ENCODE peak calls at places on chromosome 9, in five cellular contexts. I is SJSA1; V is IMR-90; E is CD8-positive, alpha-beta memory T cell; A is colonic mucosa. O is an unnamed sample. For H3K4me1, the result is how much of the 10 kb centered on the place peaks cover.

GRCh38 chr9:134331186-134332025 is 5.2 kb downstream of the RXRA start:
- DNase-seq in I (no peak), V (no peak), E (no peak), A (no peak), O (no peak)

GRCh38 chr9:132168347-132168746 is 6.5 kb downstream of the NTNG2 start:
- DNase-seq in I (no peak), V (peak), E (no peak), A (no peak), O (no peak)

GRCh38 chr9:94949330-94949729 is 222.8 kb downstream of the AOPEP start:
- DNase-seq in I (no peak), V (no peak), E (no peak), A (no peak), O (no peak)

GRCh38 chr9:94853887-94854286 is 127.4 kb downstream of the AOPEP start:
- DNase-seq in I (no peak), V (peak), E (no peak), A (no peak), O (no peak)

GRCh38 chr9:3992924-3993323 is 306.9 kb downstream of the GLIS3 start:
- DNase-seq in I (no peak), V (peak), E (no peak), A (no peak), O (no peak)

GRCh38 chr9:131747352-131747751 is 7.5 kb upstream of the RAPGEF1 start:
- DNase-seq in I (peak), V (peak), E (no peak), A (no peak), O (no peak)

GRCh38 chr9:137973829-137974416 is 96.3 kb downstream of the CACNA1B start:
- DNase-seq in I (no peak), V (no peak), E (no peak), A (no peak), O (no peak)

GRCh38 chr9:121455527-121456239 is 44.0 kb downstream of the GGTA1 start:
- DNase-seq in I (no peak), V (no peak), E (no peak), A (no peak), O (no peak)

GRCh38 chr9:94014845-94015244 is 59.7 kb upstream of the BARX1 start:
- DNase-seq in I (no peak), V (no peak), E (no peak), A (no peak), O (no peak)

GRCh38 chr9:121842612-121842978 is 191.2 kb downstream of the DAB2IP start:
- DNase-seq in I (peak), V (peak), E (no peak), A (no peak), O (no peak)

GRCh38 chr9:78806492-78807160 is 509.7 kb downstream of the PSAT1 start:
- DNase-seq in I (no peak), V (peak), E (no peak), A (no peak), O (no peak)

GRCh38 chr9:75830303-75830702 is 60.2 kb upstream of the PCSK5 start:
- DNase-seq in I (no peak), V (no peak), E (no peak), A (no peak), O (no peak)

GRCh38 chr9:126456396-126456795 is 129.8 kb downstream of the MVB12B start:
- DNase-seq in I (no peak), V (no peak), E (no peak), A (no peak), O (no peak)

GRCh38 chr9:91412895-91413294 is 10.7 kb downstream of the NFIL3 start:
- DNase-seq in I (no peak), V (no peak), E (no peak), A (no peak), O (no peak)

GRCh38 chr9:3337515-3337914 is 188.3 kb downstream of the RFX3 start:
- DNase-seq in I (no peak), V (peak), E (no peak), A (no peak), O (no peak)

GRCh38 chr9:127537792-127538191 is 74.3 kb upstream of the STXBP1 start:
- DNase-seq in I (no peak), V (no peak), E (no peak), A (no peak), O (no peak)

GRCh38 chr9:89122944-89123343 is 55.7 kb downstream of the SHC3 start:
- DNase-seq in I (no peak), V (peak), E (no peak), A (no peak), O (no peak)

GRCh38 chr9:120928720-120929389 is 2.3 kb upstream of the TRAF1 start:
- DNase-seq in I (no peak), V (no peak), E (peak), A (peak), O (no peak)

GRCh38 chr9:99822596-99823391 is 1.1 kb downstream of the NR4A3 start:
- DNase-seq in I (peak), V (peak), E (peak), A (peak), O (no peak)

GRCh38 chr9:93264338-93265125 is 80.6 kb downstream of the WNK2 start:
- DNase-seq in I (no peak), V (no peak), E (no peak), A (peak), O (no peak)

GRCh38 chr9:20558609-20559016 is 63.7 kb downstream of the MLLT3 start:
- DNase-seq in I (peak), V (peak), E (no peak), A (no peak), O (peak)

DNA sequence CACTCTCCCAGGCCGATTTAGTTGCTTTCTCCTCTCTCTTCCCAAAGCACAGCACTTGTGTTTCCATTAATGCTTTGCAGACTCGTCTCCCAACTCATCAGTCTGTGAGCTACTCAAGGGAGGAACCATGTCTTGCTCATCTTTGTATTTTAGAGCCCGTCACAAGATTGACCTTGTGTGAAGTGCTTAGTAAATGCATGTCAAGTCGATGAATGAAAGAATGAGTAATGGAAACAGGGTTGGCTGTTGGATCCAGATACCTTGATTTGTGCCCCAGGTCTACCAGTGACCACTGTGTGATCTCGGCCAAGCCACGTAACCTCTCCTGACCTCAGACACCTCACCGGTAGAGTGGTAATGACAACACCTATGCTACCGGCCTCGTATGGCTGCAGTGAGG is 99.2 kb downstream of the KLF4 start:
- DNase-seq in I (no peak), V (no peak), E (no peak), A (no peak), O (peak)
- H3K27ac ChIP-seq in I (no peak), V (no peak), E (no peak), A (no peak), O (no peak)

GRCh38 chr9:123392802-123393201 is 36.8 kb downstream of the CRB2 start:
- DNase-seq in I (no peak), V (no peak), E (no peak), A (no peak), O (no peak)
- H3K4me1 ChIP-seq in I (under half), V (under half), E (under half), A (under half), O (under half)

GRCh38 chr9:73081979-73082657 is 69.5 kb upstream of the ANXA1 start:
- DNase-seq in I (peak), V (peak), E (no peak), A (no peak), O (no peak)
- H3K27ac ChIP-seq in I (no peak), V (no peak), E (no peak), A (no peak), O (no peak)

GRCh38 chr9:114721491-114722362 is 39.7 kb upstream of the TEX48 start:
- DNase-seq in I (no peak), V (peak), E (no peak), A (peak), O (no peak)
- H3K4me1 ChIP-seq in I (under half), V (under half), E (under half), A (under half), O (under half)

DNA sequence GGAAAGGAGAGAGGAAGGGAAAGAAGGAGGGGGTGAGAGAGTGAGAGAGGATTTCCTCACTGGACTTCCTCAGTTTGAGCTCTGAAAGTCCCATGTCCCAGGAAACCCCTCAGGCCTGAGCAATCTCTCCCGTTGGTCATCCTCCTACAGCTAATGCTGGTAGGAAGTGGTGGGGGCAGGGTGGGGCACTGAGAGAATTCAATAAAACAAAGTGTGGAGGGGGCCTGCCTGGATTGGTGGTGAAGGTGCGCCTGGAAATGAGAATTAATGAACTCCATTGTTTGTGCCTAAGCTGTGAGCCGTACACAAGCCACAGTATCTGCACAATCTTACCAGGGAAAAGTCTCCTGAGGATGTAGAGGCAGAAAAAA is 195.0 kb downstream of the RGS3 start:
- DNase-seq in I (no peak), V (no peak), E (no peak), A (no peak), O (no peak)
- H3K27ac ChIP-seq in I (no peak), V (no peak), E (no peak), A (no peak), O (no peak)

DNA sequence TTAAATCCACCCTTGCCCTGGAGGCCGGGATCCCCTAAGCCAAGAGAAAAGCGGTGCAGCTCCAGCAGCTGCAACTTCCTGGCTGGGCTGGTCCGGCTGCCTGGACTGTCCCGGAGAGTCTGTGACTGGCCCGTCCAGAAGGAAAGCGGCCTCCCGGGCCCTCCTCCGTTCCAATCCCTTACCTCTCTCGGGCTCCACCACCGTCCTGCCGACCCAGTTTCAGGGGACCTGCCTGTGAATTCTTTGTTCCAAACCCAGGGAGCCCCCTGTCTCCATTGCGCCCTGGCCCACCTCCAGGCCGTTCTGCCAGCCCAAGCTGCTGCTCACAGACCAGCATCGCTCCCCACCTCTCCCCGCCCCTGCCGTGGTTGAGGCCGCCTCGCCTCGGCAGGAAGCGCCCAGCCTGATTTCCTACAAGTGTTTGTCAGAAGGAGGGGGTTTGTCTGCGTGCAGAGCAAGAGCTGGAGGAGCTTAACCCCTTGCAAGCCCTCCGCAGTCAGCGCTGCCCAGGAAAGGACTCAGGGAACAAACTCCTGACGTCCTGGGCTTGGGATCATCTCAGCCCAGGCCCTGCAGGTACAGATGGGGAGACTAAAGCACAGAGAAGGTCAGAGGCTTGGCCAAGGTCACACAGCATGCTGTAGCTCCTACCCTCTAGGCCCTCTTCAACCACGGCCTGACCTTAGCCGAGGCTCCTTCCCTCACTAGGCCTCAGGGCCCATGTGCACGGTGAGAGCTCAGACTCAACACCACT is at the start of gene AKNA:
- DNase-seq in I (peak), V (peak), E (peak), A (peak), O (no peak)
- H3K4me1 ChIP-seq in I (under half), V (under half), E (half or more), A (under half), O (under half)

GRCh38 chr9:133233681-133234432 is 24.8 kb upstream of the OBP2B start:
- DNase-seq in I (no peak), V (no peak), E (no peak), A (no peak), O (no peak)
- H3K27ac ChIP-seq in I (no peak), V (no peak), E (no peak), A (no peak), O (no peak)

DNA sequence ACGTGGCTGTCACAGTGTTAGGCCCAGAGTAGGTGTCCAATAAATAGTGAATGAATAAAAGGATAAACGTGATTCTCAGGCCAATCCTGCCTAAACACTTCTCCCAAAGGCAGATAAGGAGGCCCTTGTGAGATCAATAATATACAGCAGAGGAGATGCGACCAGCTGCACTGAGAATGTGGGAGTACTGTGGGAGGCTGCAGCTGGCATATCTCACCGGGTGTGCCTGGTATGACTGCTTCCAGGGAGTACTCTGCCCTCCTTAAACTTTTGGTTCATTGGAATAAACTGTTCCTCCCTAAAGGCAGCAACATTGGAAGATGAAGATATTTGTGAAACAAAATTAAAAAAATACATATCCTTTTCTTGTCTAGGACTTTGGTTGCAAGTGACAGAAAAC is 57.1 kb upstream of the PTPN3 start:
- DNase-seq in I (no peak), V (no peak), E (no peak), A (no peak), O (no peak)
- H3K4me1 ChIP-seq in I (under half), V (under half), E (under half), A (under half), O (half or more)

GRCh38 chr9:135410831-135411473 is 68.6 kb upstream of the PPP1R26 start:
- DNase-seq in I (no peak), V (no peak), E (no peak), A (no peak), O (no peak)
- H3K27ac ChIP-seq in I (no peak), V (no peak), E (no peak), A (no peak), O (no peak)

O was measured in keratinocyte.